ENCODE peak calls at places on chromosomes 16 and 17, in seven cellular contexts. J is NCI-H748 treated with DMSO at 0.1 percent for 48 hours; S is AG10803; E is Panc1; Y is AG20443; C is left ventricle myocardium inferior; U is activated CD8-positive, alpha-beta memory T cell treated with anti-CD3 and anti-CD28 coated beads for 1 hour. M is an unnamed sample.

GRCh38 chr17:19686400-19687090 is 29.8 kb downstream of the SLC47A2 start:
- DNase-seq in J (no peak), S (no peak), E (no peak), Y (no peak), C (no peak), U (no peak), M (no peak)

GRCh38 chr17:17077861-17078732 is 35.8 kb downstream of the MPRIP start:
- DNase-seq in J (no peak), S (no peak), E (no peak), Y (no peak), C (no peak), U (no peak), M (no peak)

GRCh38 chr17:8997994-8998628 is 23.2 kb upstream of the NTN1 start:
- DNase-seq in J (peak), S (peak), E (peak), Y (peak), C (peak), U (peak), M (peak)

GRCh38 chr16:58264961-58265479 is 29.8 kb downstream of the PRSS54 start:
- DNase-seq in J (no peak), S (peak), E (peak), Y (peak), C (no peak), U (no peak), M (no peak)

GRCh38 chr17:19753661-19754463 is 5.8 kb upstream of the ALDH3A1 start:
- DNase-seq in J (peak), S (peak), E (no peak), Y (no peak), C (no peak), U (no peak), M (no peak)

GRCh38 chr16:81774348-81774747 is 4.7 kb upstream of the PLCG2 start:
- DNase-seq in J (no peak), S (no peak), E (no peak), Y (no peak), C (no peak), U (no peak), M (no peak)

GRCh38 chr16:1174477-1175357 is 21.8 kb downstream of the CACNA1H start:
- DNase-seq in J (no peak), S (peak), E (no peak), Y (peak), C (no peak), U (no peak), M (no peak)

GRCh38 chr16:9177861-9178260 is 86.4 kb downstream of the HAPSTR1 start:
- DNase-seq in J (no peak), S (no peak), E (no peak), Y (no peak), C (no peak), U (no peak), M (no peak)

GRCh38 chr16:30004811-30005242 is 6.0 kb downstream of the DOC2A start:
- DNase-seq in J (no peak), S (no peak), E (no peak), Y (no peak), C (no peak), U (no peak), M (no peak)

GRCh38 chr16:23979426-23979825 is 143.6 kb downstream of the PRKCB start:
- DNase-seq in J (no peak), S (no peak), E (no peak), Y (no peak), C (no peak), U (no peak), M (no peak)

GRCh38 chr17:33725675-33726271 is 432.7 kb upstream of the ASIC2 start:
- DNase-seq in J (peak), S (peak), E (no peak), Y (peak), C (peak), U (no peak), M (no peak)

GRCh38 chr17:48621410-48622387 is 4.5 kb downstream of the HOXB9 start:
- DNase-seq in J (no peak), S (no peak), E (no peak), Y (no peak), C (no peak), U (no peak), M (no peak)

GRCh38 chr17:59431606-59432005 is 100.2 kb downstream of the YPEL2 start:
- DNase-seq in J (no peak), S (no peak), E (no peak), Y (no peak), C (no peak), U (no peak), M (no peak)

GRCh38 chr17:10803830-10804498 is at the start of gene TMEM238L:
- DNase-seq in J (no peak), S (no peak), E (no peak), Y (no peak), C (peak), U (no peak), M (no peak)

GRCh38 chr17:9798724-9799123 is 7.3 kb upstream of the DHRS7C start:
- DNase-seq in J (peak), S (no peak), E (no peak), Y (no peak), C (no peak), U (no peak), M (no peak)

GRCh38 chr16:88971371-88972097 is 5.5 kb downstream of the CBFA2T3 start:
- DNase-seq in J (no peak), S (no peak), E (no peak), Y (no peak), C (peak), U (no peak), M (no peak)

GRCh38 chr16:2770057-2770780 is 6.9 kb downstream of the ELOB start:
- DNase-seq in J (no peak), S (no peak), E (no peak), Y (no peak), C (no peak), U (no peak), M (no peak)

GRCh38 chr17:78407387-78407990 is 29.0 kb downstream of the PGS1 start:
- DNase-seq in J (no peak), S (no peak), E (no peak), Y (no peak), C (no peak), U (no peak), M (no peak)

GRCh38 chr16:88566158-88566557 is 4.0 kb upstream of the ZC3H18 start:
- DNase-seq in J (no peak), S (peak), E (no peak), Y (no peak), C (no peak), U (no peak), M (no peak)

GRCh38 chr17:31582151-31582907 is 190.9 kb downstream of the RAB11FIP4 start:
- DNase-seq in J (no peak), S (peak), E (no peak), Y (peak), C (peak), U (no peak), M (no peak)

M was measured in T-helper 9 cell.